ENCODE peak calls at places on chromosomes 5 and 9, in five cellular contexts. One of them, this sample, is unnamed.

GRCh38 chr5:53019320-53019719 is 30.2 kb downstream of the ITGA2 start:
- DNase-seq in astrocyte of the spinal cord: peak
- DNase-seq in D721Med: no peak
- DNase-seq in NCI-H1092: no peak
- DNase-seq in activated T-cell treated with anti-CD3 and anti-CD28 coated beads for 48 hours: no peak
- DNase-seq in this sample: no peak

GRCh38 chr9:79015951-79016350 is 555.8 kb upstream of the TLE4 start:
- DNase-seq in astrocyte of the spinal cord: no peak
- DNase-seq in D721Med: no peak
- DNase-seq in NCI-H1092: no peak
- DNase-seq in activated T-cell treated with anti-CD3 and anti-CD28 coated beads for 48 hours: no peak
- DNase-seq in this sample: no peak

GRCh38 chr5:134236208-134236761 is 10.4 kb upstream of the PPP2CA start:
- DNase-seq in astrocyte of the spinal cord: no peak
- DNase-seq in D721Med: no peak
- DNase-seq in NCI-H1092: no peak
- DNase-seq in activated T-cell treated with anti-CD3 and anti-CD28 coated beads for 48 hours: no peak
- DNase-seq in this sample: no peak

GRCh38 chr5:150515446-150515845 is 7.5 kb downstream of the NDST1 start:
- DNase-seq in astrocyte of the spinal cord: no peak
- DNase-seq in D721Med: no peak
- DNase-seq in NCI-H1092: no peak
- DNase-seq in activated T-cell treated with anti-CD3 and anti-CD28 coated beads for 48 hours: no peak
- DNase-seq in this sample: no peak

GRCh38 chr5:115548683-115549082 is 4.1 kb upstream of the FEM1C start:
- DNase-seq in astrocyte of the spinal cord: no peak
- DNase-seq in D721Med: no peak
- DNase-seq in NCI-H1092: no peak
- DNase-seq in activated T-cell treated with anti-CD3 and anti-CD28 coated beads for 48 hours: no peak
- DNase-seq in this sample: no peak

GRCh38 chr9:101387871-101388506 is 3.2 kb upstream of the BAAT start:
- DNase-seq in astrocyte of the spinal cord: peak
- DNase-seq in D721Med: no peak
- DNase-seq in NCI-H1092: peak
- DNase-seq in activated T-cell treated with anti-CD3 and anti-CD28 coated beads for 48 hours: no peak
- DNase-seq in this sample: peak

GRCh38 chr9:24073237-24073636 is 247.2 kb upstream of the ELAVL2 start:
- DNase-seq in astrocyte of the spinal cord: no peak
- DNase-seq in D721Med: no peak
- DNase-seq in NCI-H1092: no peak
- DNase-seq in activated T-cell treated with anti-CD3 and anti-CD28 coated beads for 48 hours: no peak
- DNase-seq in this sample: no peak

GRCh38 chr5:95163079-95163478 is 121.8 kb downstream of the MCTP1 start:
- DNase-seq in astrocyte of the spinal cord: no peak
- DNase-seq in D721Med: no peak
- DNase-seq in NCI-H1092: peak
- DNase-seq in activated T-cell treated with anti-CD3 and anti-CD28 coated beads for 48 hours: no peak
- DNase-seq in this sample: no peak

GRCh38 chr5:63249960-63250359 is 671.3 kb downstream of the LRRC70 start:
- DNase-seq in astrocyte of the spinal cord: no peak
- DNase-seq in D721Med: no peak
- DNase-seq in NCI-H1092: no peak
- DNase-seq in activated T-cell treated with anti-CD3 and anti-CD28 coated beads for 48 hours: no peak
- DNase-seq in this sample: no peak

GRCh38 chr9:120886490-120886967 is 9.5 kb upstream of the PHF19 start:
- DNase-seq in astrocyte of the spinal cord: peak
- DNase-seq in D721Med: no peak
- DNase-seq in NCI-H1092: no peak
- DNase-seq in activated T-cell treated with anti-CD3 and anti-CD28 coated beads for 48 hours: no peak
- DNase-seq in this sample: no peak

GRCh38 chr5:72107874-72108199 is 562 bp downstream of the MAP1B start:
- DNase-seq in astrocyte of the spinal cord: peak
- DNase-seq in D721Med: no peak
- DNase-seq in NCI-H1092: no peak
- DNase-seq in activated T-cell treated with anti-CD3 and anti-CD28 coated beads for 48 hours: peak
- DNase-seq in this sample: no peak

GRCh38 chr5:124744170-124744911 is 2.1 kb downstream of the ZNF608 start:
- DNase-seq in astrocyte of the spinal cord: peak
- DNase-seq in D721Med: no peak
- DNase-seq in NCI-H1092: no peak
- DNase-seq in activated T-cell treated with anti-CD3 and anti-CD28 coated beads for 48 hours: no peak
- DNase-seq in this sample: no peak

GRCh38 chr5:68319316-68320093 is 103.9 kb downstream of the PIK3R1 start:
- DNase-seq in astrocyte of the spinal cord: peak
- DNase-seq in D721Med: no peak
- DNase-seq in NCI-H1092: no peak
- DNase-seq in activated T-cell treated with anti-CD3 and anti-CD28 coated beads for 48 hours: no peak
- DNase-seq in this sample: no peak

GRCh38 chr5:111383288-111383970 is 128.9 kb downstream of the STARD4 start:
- DNase-seq in astrocyte of the spinal cord: peak
- DNase-seq in D721Med: no peak
- DNase-seq in NCI-H1092: no peak
- DNase-seq in activated T-cell treated with anti-CD3 and anti-CD28 coated beads for 48 hours: no peak
- DNase-seq in this sample: no peak

GRCh38 chr5:52948418-52949076 is 40.6 kb upstream of the ITGA2 start:
- DNase-seq in astrocyte of the spinal cord: peak
- DNase-seq in D721Med: no peak
- DNase-seq in NCI-H1092: peak
- DNase-seq in activated T-cell treated with anti-CD3 and anti-CD28 coated beads for 48 hours: peak
- DNase-seq in this sample: peak